ENCODE peak calls at places on chromosome 1, in seven cellular contexts. One of them, this sample, is unnamed.

GRCh38 chr1:18716785-18717678 is 86.4 kb downstream of the PAX7 start:
- DNase-seq in stimulated activated CD8-positive, alpha-beta memory T cell treated with anti-CD3 and anti-CD28 coated beads, Interleukin-4, amount 100 ng/mL, for 1 hour: no peak
- DNase-seq in keratinocyte: no peak
- DNase-seq in fibroblast of villous mesenchyme: no peak
- DNase-seq in CD8-positive, alpha-beta memory T cell: no peak
- DNase-seq in left colon: no peak
- DNase-seq in NCI-H1092 treated with DMSO at 0.1 percent for 48 hours: no peak
- DNase-seq in this sample: no peak

GRCh38 chr1:205048382-205048781 is 5.4 kb downstream of the CNTN2 start:
- DNase-seq in NCI-H1092 treated with DMSO at 0.1 percent for 48 hours: no peak
- DNase-seq in stimulated activated CD8-positive, alpha-beta memory T cell treated with anti-CD3 and anti-CD28 coated beads, Interleukin-4, amount 100 ng/mL, for 1 hour: no peak
- DNase-seq in fibroblast of villous mesenchyme: no peak
- DNase-seq in CD8-positive, alpha-beta memory T cell: no peak
- DNase-seq in keratinocyte: no peak
- DNase-seq in left colon: no peak
- DNase-seq in this sample: no peak

GRCh38 chr1:29933110-29933509 is 696.8 kb downstream of the PTPRU start:
- DNase-seq in keratinocyte: no peak
- DNase-seq in CD8-positive, alpha-beta memory T cell: no peak
- DNase-seq in stimulated activated CD8-positive, alpha-beta memory T cell treated with anti-CD3 and anti-CD28 coated beads, Interleukin-4, amount 100 ng/mL, for 1 hour: no peak
- DNase-seq in fibroblast of villous mesenchyme: no peak
- DNase-seq in NCI-H1092 treated with DMSO at 0.1 percent for 48 hours: peak; percentile 54
- DNase-seq in left colon: no peak
- DNase-seq in this sample: no peak

GRCh38 chr1:155713054-155713453 is 24.2 kb downstream of the DAP3 start:
- DNase-seq in fibroblast of villous mesenchyme: no peak
- DNase-seq in left colon: no peak
- DNase-seq in NCI-H1092 treated with DMSO at 0.1 percent for 48 hours: no peak
- DNase-seq in keratinocyte: no peak
- DNase-seq in stimulated activated CD8-positive, alpha-beta memory T cell treated with anti-CD3 and anti-CD28 coated beads, Interleukin-4, amount 100 ng/mL, for 1 hour: no peak
- DNase-seq in CD8-positive, alpha-beta memory T cell: no peak
- DNase-seq in this sample: no peak

GRCh38 chr1:214864896-214865688 is 217.4 kb upstream of the KCNK2 start:
- DNase-seq in CD8-positive, alpha-beta memory T cell: no peak
- DNase-seq in NCI-H1092 treated with DMSO at 0.1 percent for 48 hours: no peak
- DNase-seq in left colon: no peak
- DNase-seq in stimulated activated CD8-positive, alpha-beta memory T cell treated with anti-CD3 and anti-CD28 coated beads, Interleukin-4, amount 100 ng/mL, for 1 hour: no peak
- DNase-seq in fibroblast of villous mesenchyme: peak; percentile 78
- DNase-seq in keratinocyte: peak; percentile 33
- DNase-seq in this sample: peak; percentile 46

GRCh38 chr1:26274801-26275425 is 5.0 kb upstream of the SH3BGRL3 start:
- DNase-seq in CD8-positive, alpha-beta memory T cell: no peak
- DNase-seq in keratinocyte: no peak
- DNase-seq in stimulated activated CD8-positive, alpha-beta memory T cell treated with anti-CD3 and anti-CD28 coated beads, Interleukin-4, amount 100 ng/mL, for 1 hour: no peak
- DNase-seq in left colon: peak; percentile 34
- DNase-seq in fibroblast of villous mesenchyme: no peak
- DNase-seq in NCI-H1092 treated with DMSO at 0.1 percent for 48 hours: no peak
- DNase-seq in this sample: no peak

GRCh38 chr1:14027099-14027498 is 327.1 kb downstream of the PRDM2 start:
- DNase-seq in keratinocyte: no peak
- DNase-seq in fibroblast of villous mesenchyme: no peak
- DNase-seq in CD8-positive, alpha-beta memory T cell: no peak
- DNase-seq in left colon: no peak
- DNase-seq in NCI-H1092 treated with DMSO at 0.1 percent for 48 hours: no peak
- DNase-seq in stimulated activated CD8-positive, alpha-beta memory T cell treated with anti-CD3 and anti-CD28 coated beads, Interleukin-4, amount 100 ng/mL, for 1 hour: no peak
- DNase-seq in this sample: no peak

GRCh38 chr1:25037174-25038074 is 107.3 kb upstream of the RUNX3 start:
- DNase-seq in left colon: no peak
- DNase-seq in keratinocyte: no peak
- DNase-seq in NCI-H1092 treated with DMSO at 0.1 percent for 48 hours: no peak
- DNase-seq in CD8-positive, alpha-beta memory T cell: peak; percentile 42
- DNase-seq in stimulated activated CD8-positive, alpha-beta memory T cell treated with anti-CD3 and anti-CD28 coated beads, Interleukin-4, amount 100 ng/mL, for 1 hour: peak; percentile 36
- DNase-seq in fibroblast of villous mesenchyme: peak; percentile 17
- DNase-seq in this sample: no peak

GRCh38 chr1:11729498-11730428 is 6.2 kb upstream of the AGTRAP start:
- DNase-seq in NCI-H1092 treated with DMSO at 0.1 percent for 48 hours: no peak
- DNase-seq in left colon: no peak
- DNase-seq in CD8-positive, alpha-beta memory T cell: no peak
- DNase-seq in stimulated activated CD8-positive, alpha-beta memory T cell treated with anti-CD3 and anti-CD28 coated beads, Interleukin-4, amount 100 ng/mL, for 1 hour: no peak
- DNase-seq in keratinocyte: no peak
- DNase-seq in fibroblast of villous mesenchyme: no peak
- DNase-seq in this sample: no peak

GRCh38 chr1:94117250-94117851 is 3.6 kb downstream of the ABCA4 start:
- DNase-seq in NCI-H1092 treated with DMSO at 0.1 percent for 48 hours: no peak
- DNase-seq in keratinocyte: no peak
- DNase-seq in left colon: no peak
- DNase-seq in stimulated activated CD8-positive, alpha-beta memory T cell treated with anti-CD3 and anti-CD28 coated beads, Interleukin-4, amount 100 ng/mL, for 1 hour: no peak
- DNase-seq in CD8-positive, alpha-beta memory T cell: no peak
- DNase-seq in fibroblast of villous mesenchyme: no peak
- DNase-seq in this sample: no peak

GRCh38 chr1:16231331-16232315 is 5.4 kb downstream of the CPLANE2 start:
- DNase-seq in fibroblast of villous mesenchyme: no peak
- DNase-seq in keratinocyte: no peak
- DNase-seq in CD8-positive, alpha-beta memory T cell: no peak
- DNase-seq in NCI-H1092 treated with DMSO at 0.1 percent for 48 hours: no peak
- DNase-seq in left colon: no peak
- DNase-seq in stimulated activated CD8-positive, alpha-beta memory T cell treated with anti-CD3 and anti-CD28 coated beads, Interleukin-4, amount 100 ng/mL, for 1 hour: no peak
- DNase-seq in this sample: no peak

GRCh38 chr1:227166559-227166958 is 151.7 kb downstream of the CDC42BPA start:
- DNase-seq in CD8-positive, alpha-beta memory T cell: no peak
- DNase-seq in fibroblast of villous mesenchyme: no peak
- DNase-seq in left colon: no peak
- DNase-seq in NCI-H1092 treated with DMSO at 0.1 percent for 48 hours: no peak
- DNase-seq in keratinocyte: no peak
- DNase-seq in stimulated activated CD8-positive, alpha-beta memory T cell treated with anti-CD3 and anti-CD28 coated beads, Interleukin-4, amount 100 ng/mL, for 1 hour: no peak
- DNase-seq in this sample: no peak

GRCh38 chr1:230752407-230752806 is 5.2 kb downstream of the CAPN9 start:
- DNase-seq in left colon: peak; percentile 93
- DNase-seq in NCI-H1092 treated with DMSO at 0.1 percent for 48 hours: peak; percentile 95
- DNase-seq in stimulated activated CD8-positive, alpha-beta memory T cell treated with anti-CD3 and anti-CD28 coated beads, Interleukin-4, amount 100 ng/mL, for 1 hour: no peak
- DNase-seq in fibroblast of villous mesenchyme: no peak
- DNase-seq in keratinocyte: no peak
- DNase-seq in CD8-positive, alpha-beta memory T cell: no peak
- DNase-seq in this sample: no peak

GRCh38 chr1:161839591-161839990 is 73.5 kb downstream of the ATF6 start:
- DNase-seq in left colon: no peak
- DNase-seq in NCI-H1092 treated with DMSO at 0.1 percent for 48 hours: no peak
- DNase-seq in stimulated activated CD8-positive, alpha-beta memory T cell treated with anti-CD3 and anti-CD28 coated beads, Interleukin-4, amount 100 ng/mL, for 1 hour: no peak
- DNase-seq in fibroblast of villous mesenchyme: no peak
- DNase-seq in CD8-positive, alpha-beta memory T cell: no peak
- DNase-seq in keratinocyte: no peak
- DNase-seq in this sample: no peak

GRCh38 chr1:204359474-204360255 is at the start of gene PLEKHA6:
- DNase-seq in left colon: no peak
- DNase-seq in keratinocyte: no peak
- DNase-seq in fibroblast of villous mesenchyme: peak; percentile 60
- DNase-seq in CD8-positive, alpha-beta memory T cell: no peak
- DNase-seq in stimulated activated CD8-positive, alpha-beta memory T cell treated with anti-CD3 and anti-CD28 coated beads, Interleukin-4, amount 100 ng/mL, for 1 hour: no peak
- DNase-seq in NCI-H1092 treated with DMSO at 0.1 percent for 48 hours: peak; percentile 61
- DNase-seq in this sample: no peak

GRCh38 chr1:53373246-53373645 is 45.4 kb upstream of the LRP8 start:
- DNase-seq in CD8-positive, alpha-beta memory T cell: no peak
- DNase-seq in left colon: no peak
- DNase-seq in stimulated activated CD8-positive, alpha-beta memory T cell treated with anti-CD3 and anti-CD28 coated beads, Interleukin-4, amount 100 ng/mL, for 1 hour: no peak
- DNase-seq in NCI-H1092 treated with DMSO at 0.1 percent for 48 hours: no peak
- DNase-seq in keratinocyte: no peak
- DNase-seq in fibroblast of villous mesenchyme: no peak
- DNase-seq in this sample: no peak

GRCh38 chr1:38451541-38451993 is 405.0 kb upstream of the POU3F1 start:
- DNase-seq in stimulated activated CD8-positive, alpha-beta memory T cell treated with anti-CD3 and anti-CD28 coated beads, Interleukin-4, amount 100 ng/mL, for 1 hour: no peak
- DNase-seq in NCI-H1092 treated with DMSO at 0.1 percent for 48 hours: no peak
- DNase-seq in CD8-positive, alpha-beta memory T cell: no peak
- DNase-seq in left colon: no peak
- DNase-seq in fibroblast of villous mesenchyme: no peak
- DNase-seq in keratinocyte: no peak
- DNase-seq in this sample: peak; percentile 46

GRCh38 chr1:172144445-172145060 is 275.9 kb upstream of the C1orf105 start:
- DNase-seq in CD8-positive, alpha-beta memory T cell: no peak
- DNase-seq in fibroblast of villous mesenchyme: peak; percentile 99
- DNase-seq in keratinocyte: no peak
- DNase-seq in NCI-H1092 treated with DMSO at 0.1 percent for 48 hours: no peak
- DNase-seq in left colon: peak; percentile 71
- DNase-seq in stimulated activated CD8-positive, alpha-beta memory T cell treated with anti-CD3 and anti-CD28 coated beads, Interleukin-4, amount 100 ng/mL, for 1 hour: no peak
- DNase-seq in this sample: no peak

GRCh38 chr1:94713472-94714141 is 106.5 kb upstream of the SLC44A3 start:
- DNase-seq in stimulated activated CD8-positive, alpha-beta memory T cell treated with anti-CD3 and anti-CD28 coated beads, Interleukin-4, amount 100 ng/mL, for 1 hour: no peak
- DNase-seq in NCI-H1092 treated with DMSO at 0.1 percent for 48 hours: no peak
- DNase-seq in CD8-positive, alpha-beta memory T cell: no peak
- DNase-seq in keratinocyte: peak; percentile 66
- DNase-seq in fibroblast of villous mesenchyme: peak; percentile 98
- DNase-seq in left colon: peak; percentile 94
- DNase-seq in this sample: peak; percentile 68

GRCh38 chr1:5333326-5333725 is 658.9 kb downstream of the NPHP4 start:
- DNase-seq in left colon: no peak
- DNase-seq in fibroblast of villous mesenchyme: no peak
- DNase-seq in stimulated activated CD8-positive, alpha-beta memory T cell treated with anti-CD3 and anti-CD28 coated beads, Interleukin-4, amount 100 ng/mL, for 1 hour: no peak
- DNase-seq in keratinocyte: no peak
- DNase-seq in NCI-H1092 treated with DMSO at 0.1 percent for 48 hours: no peak
- DNase-seq in CD8-positive, alpha-beta memory T cell: no peak
- DNase-seq in this sample: no peak

GRCh38 chr1:48776400-48777218 is at the start of gene BEND5:
- DNase-seq in NCI-H1092 treated with DMSO at 0.1 percent for 48 hours: peak; percentile 82
- DNase-seq in fibroblast of villous mesenchyme: no peak
- DNase-seq in keratinocyte: no peak
- DNase-seq in left colon: peak; percentile 38
- DNase-seq in CD8-positive, alpha-beta memory T cell: peak; percentile 15
- DNase-seq in stimulated activated CD8-positive, alpha-beta memory T cell treated with anti-CD3 and anti-CD28 coated beads, Interleukin-4, amount 100 ng/mL, for 1 hour: peak; percentile 24
- DNase-seq in this sample: peak; percentile 33

GRCh38 chr1:10204003-10204642 is 6.2 kb upstream of the KIF1B start:
- DNase-seq in CD8-positive, alpha-beta memory T cell: no peak
- DNase-seq in keratinocyte: no peak
- DNase-seq in NCI-H1092 treated with DMSO at 0.1 percent for 48 hours: no peak
- DNase-seq in left colon: no peak
- DNase-seq in fibroblast of villous mesenchyme: no peak
- DNase-seq in stimulated activated CD8-positive, alpha-beta memory T cell treated with anti-CD3 and anti-CD28 coated beads, Interleukin-4, amount 100 ng/mL, for 1 hour: no peak
- DNase-seq in this sample: no peak

GRCh38 chr1:212674872-212675271 is 24.8 kb downstream of the BATF3 start:
- DNase-seq in fibroblast of villous mesenchyme: no peak
- DNase-seq in NCI-H1092 treated with DMSO at 0.1 percent for 48 hours: no peak
- DNase-seq in stimulated activated CD8-positive, alpha-beta memory T cell treated with anti-CD3 and anti-CD28 coated beads, Interleukin-4, amount 100 ng/mL, for 1 hour: no peak
- DNase-seq in CD8-positive, alpha-beta memory T cell: no peak
- DNase-seq in left colon: no peak
- DNase-seq in keratinocyte: no peak
- DNase-seq in this sample: no peak

GRCh38 chr1:56688522-56689026 is 43.5 kb downstream of the PRKAA2 start:
- DNase-seq in CD8-positive, alpha-beta memory T cell: no peak
- DNase-seq in NCI-H1092 treated with DMSO at 0.1 percent for 48 hours: no peak
- DNase-seq in left colon: no peak
- DNase-seq in stimulated activated CD8-positive, alpha-beta memory T cell treated with anti-CD3 and anti-CD28 coated beads, Interleukin-4, amount 100 ng/mL, for 1 hour: no peak
- DNase-seq in keratinocyte: peak; percentile 45
- DNase-seq in fibroblast of villous mesenchyme: peak; percentile 39
- DNase-seq in this sample: peak; percentile 60

GRCh38 chr1:147167361-147167760 is 4.9 kb downstream of the PRKAB2 start:
- DNase-seq in NCI-H1092 treated with DMSO at 0.1 percent for 48 hours: no peak
- DNase-seq in fibroblast of villous mesenchyme: peak; percentile 97
- DNase-seq in left colon: no peak
- DNase-seq in keratinocyte: peak; percentile 82
- DNase-seq in CD8-positive, alpha-beta memory T cell: no peak
- DNase-seq in stimulated activated CD8-positive, alpha-beta memory T cell treated with anti-CD3 and anti-CD28 coated beads, Interleukin-4, amount 100 ng/mL, for 1 hour: no peak
- DNase-seq in this sample: peak; percentile 87